ENCODE peak calls at places on chromosomes 2 and 18, in ten cellular contexts. O is SK-N-SH, J is astrocyte, R is choroid plexus epithelial cell, F is GM06990, L is AG04450, W is coronary artery, Z is foreskin fibroblast, G is WERI-Rb-1, I is astrocyte of the spinal cord. T is an unnamed sample.

GRCh38 chr2:8774371-8774770 is 63.0 kb downstream of the KIDINS220 start:
- DNase-seq in L (no peak), Z (no peak), J (no peak), R (no peak), W (no peak), O (no peak), G (no peak), I (no peak), F (no peak), T (no peak)

GRCh38 chr2:239028253-239028619 is 180.4 kb downstream of the TWIST2 start:
- DNase-seq in O (no peak), R (no peak), I (no peak), W (no peak), F (no peak), L (no peak), G (no peak), Z (no peak), J (no peak), T (peak; percentile 26)

GRCh38 chr2:152054593-152054992 is 44.3 kb downstream of the CACNB4 start:
- DNase-seq in F (no peak), Z (peak; percentile 79), O (no peak), J (peak; percentile 95), I (peak; percentile 74), L (no peak), G (no peak), W (no peak), R (peak; percentile 63), T (peak; percentile 93)

GRCh38 chr2:168639501-168639900 is 162.9 kb upstream of the NOSTRIN start:
- DNase-seq in I (peak; percentile 83), F (no peak), R (peak; percentile 92), J (peak; percentile 68), O (no peak), Z (peak; percentile 92), L (peak; percentile 81), W (no peak), G (no peak), T (peak; percentile 74)

GRCh38 chr2:84874381-84875212 is 6.3 kb downstream of the TRABD2A start:
- DNase-seq in L (no peak), G (no peak), I (no peak), O (no peak), J (peak; percentile 29), F (no peak), R (peak; percentile 58), Z (peak; percentile 53), W (peak; percentile 68), T (peak; percentile 72)

GRCh38 chr2:15912203-15912602 is 28.1 kb upstream of the MYCN start:
- DNase-seq in I (peak; percentile 61), L (no peak), Z (no peak), G (no peak), O (no peak), R (peak; percentile 71), F (no peak), J (peak; percentile 32), W (no peak), T (peak; percentile 5)

GRCh38 chr18:56789004-56789888 is 138.1 kb downstream of the WDR7 start:
- DNase-seq in Z (peak; percentile 14), W (no peak), L (no peak), I (peak; percentile 26), G (peak; percentile 61), J (no peak), F (peak; percentile 5), O (peak; percentile 4), R (peak; percentile 70), T (no peak)

GRCh38 chr2:854460-854859 is 96.2 kb upstream of the SNTG2 start:
- DNase-seq in Z (peak; percentile 62), G (peak; percentile 78), R (peak; percentile 29), J (no peak), I (no peak), F (no peak), W (peak; percentile 50), O (no peak), L (no peak), T (peak; percentile 18)

GRCh38 chr2:201955231-201955630 is 78.4 kb upstream of the FZD7 start:
- DNase-seq in W (no peak), I (no peak), Z (no peak), J (no peak), G (no peak), O (no peak), L (no peak), F (no peak), R (no peak), T (no peak)

GRCh38 chr2:221573430-221574230 is 1.5 kb upstream of the EPHA4 start:
- DNase-seq in I (peak; percentile 84), F (peak; percentile 77), O (peak; percentile 91), J (peak; percentile 61), G (peak; percentile 88), R (peak; percentile 71), W (peak; percentile 90), Z (peak; percentile 92), L (peak; percentile 50), T (peak; percentile 57)

GRCh38 chr2:221572821-221573429 is 821 bp upstream of the EPHA4 start:
- DNase-seq in F (peak; percentile 37), G (peak; percentile 45), L (no peak), I (peak; percentile 61), Z (peak; percentile 65), O (no peak), R (peak; percentile 46), J (peak; percentile 52), W (peak; percentile 82), T (peak; percentile 33)

GRCh38 chr2:221571391-221572179 is 519 bp downstream of the EPHA4 start:
- DNase-seq in Z (peak; percentile 68), O (peak; percentile 16), R (peak; percentile 45), W (peak; percentile 77), J (peak; percentile 23), G (peak; percentile 24), I (peak; percentile 45), F (peak; percentile 28), L (no peak), T (peak; percentile 32)

GRCh38 chr2:221572180-221572820 is at the start of gene EPHA4:
- DNase-seq in I (peak; percentile 90), W (peak; percentile 88), L (peak; percentile 62), Z (peak; percentile 98), F (peak; percentile 75), R (peak; percentile 88), O (peak; percentile 93), G (peak; percentile 80), J (peak; percentile 75), T (peak; percentile 86)

GRCh38 chr2:221574231-221574570 is 2.1 kb upstream of the EPHA4 start:
- DNase-seq in Z (no peak), L (no peak), W (no peak), O (no peak), J (no peak), F (no peak), I (no peak), R (no peak), G (no peak), T (no peak)
- H3K4me3 ChIP-seq in Z (peak overlapping the region; percentile 85), L (peak overlapping the region; percentile 92), W (peak overlapping the region; percentile 83), O (peak overlapping the region; percentile 50), J (peak overlapping the region; percentile 72), F (peak overlapping the region; percentile 47), I (peak overlapping the region; percentile 66), R (peak overlapping the region; percentile 65), G (peak overlapping the region; percentile 77), T (peak overlapping the region; percentile 77)

DNA sequence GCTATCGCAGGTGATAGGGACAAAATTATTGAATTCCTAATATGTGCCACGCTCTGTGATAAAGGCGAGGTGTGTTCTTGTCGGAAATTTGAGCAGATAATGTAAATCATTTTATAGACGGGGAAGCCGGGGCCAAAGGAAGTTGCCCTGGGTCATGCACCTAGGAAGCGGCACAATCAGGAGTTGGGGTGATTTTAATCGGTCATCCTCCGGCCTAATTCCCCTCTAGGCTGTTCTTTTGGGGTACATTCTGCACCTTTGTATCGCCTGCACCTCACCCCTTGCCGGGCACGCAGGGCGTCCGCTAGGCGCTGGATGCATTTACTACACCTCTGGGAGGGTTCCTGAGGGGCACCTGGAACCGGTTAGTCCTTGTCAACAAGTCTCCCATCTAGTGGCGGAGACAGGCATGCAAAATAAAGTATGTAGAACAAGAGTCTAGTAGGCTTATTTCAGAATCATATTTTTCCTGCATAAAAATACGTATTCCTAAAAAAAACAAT is 605 bp upstream of the TEX261 start:
- DNase-seq in W (peak; percentile 69), Z (peak; percentile 70), I (peak; percentile 23), G (peak; percentile 76), L (no peak), F (peak; percentile 48), O (peak; percentile 72), J (peak; percentile 20), R (peak; percentile 41), T (peak; percentile 35)
- TF ChIP-seq CTCF in W (no peak), Z (peak; percentile 31), I (peak; percentile 39), G (peak; percentile 60), L (peak; percentile 38), F (peak; percentile 70), O (peak; percentile 52), J (peak; percentile 25), R (peak; percentile 41), T (peak; percentile 41)

GRCh38 chr2:174630097-174630496 is 32.5 kb upstream of the WIPF1 start:
- DNase-seq in I (no peak), W (no peak), F (no peak), J (no peak), G (no peak), L (no peak), O (no peak), R (no peak), Z (no peak), T (peak; percentile 70)
- H3K4me3 ChIP-seq in I (no peak overlapping the region), W (no peak overlapping the region), F (no peak overlapping the region), J (no peak overlapping the region), G (no peak overlapping the region), L (no peak overlapping the region), O (no peak overlapping the region), R (no peak overlapping the region), Z (no peak overlapping the region), T (no peak overlapping the region)

GRCh38 chr2:179238027-179238426 is 26.6 kb downstream of the SESTD1 start:
- DNase-seq in O (no peak), R (no peak), G (no peak), F (no peak), J (no peak), Z (peak; percentile 10), I (no peak), W (no peak), L (no peak), T (no peak)

GRCh38 chr2:179239838-179240237 is 24.8 kb downstream of the SESTD1 start:
- DNase-seq in G (no peak), Z (no peak), O (no peak), R (no peak), L (no peak), W (no peak), I (no peak), F (no peak), J (no peak), T (no peak)

GRCh38 chr2:179243046-179243445 is 21.6 kb downstream of the SESTD1 start:
- DNase-seq in J (no peak), I (no peak), L (no peak), W (no peak), G (no peak), Z (no peak), O (no peak), F (no peak), R (no peak), T (no peak)

GRCh38 chr2:179239194-179239593 is 25.4 kb downstream of the SESTD1 start:
- DNase-seq in J (peak; percentile 43), F (no peak), Z (peak; percentile 30), I (peak; percentile 79), O (no peak), W (no peak), R (peak; percentile 48), L (no peak), G (no peak), T (no peak)

GRCh38 chr2:179240481-179241451 is 23.9 kb downstream of the SESTD1 start:
- DNase-seq in L (no peak), W (no peak), Z (no peak), F (no peak), J (no peak), O (no peak), I (no peak), G (no peak), R (no peak), T (no peak)
- TF ChIP-seq CTCF in L (no peak), W (no peak), Z (no peak), F (no peak), J (no peak), O (peak; percentile 18), I (no peak), G (no peak), R (peak; percentile 32), T (no peak)